ENCODE peak calls at places on chromosomes 5 and 9, in ten cellular contexts. D, Y, S, E, Q, R, M, L, W and G are unnamed samples.

GRCh38 chr9:37994639-37995347 is 74.2 kb downstream of the SHB start:
- DNase-seq in Y (peak; percentile 98), M (peak; percentile 91), E (peak; percentile 30), W (no peak), R (peak; percentile 88), Q (no peak), L (peak; percentile 87), S (peak; percentile 77), D (peak; percentile 35), G (peak; percentile 85)

GRCh38 chr9:93033541-93033940 is 25.0 kb upstream of the SUSD3 start:
- DNase-seq in Q (no peak), M (no peak), Y (no peak), S (no peak), E (no peak), W (no peak), D (no peak), L (no peak), R (no peak), G (no peak)

GRCh38 chr9:4855861-4856260 is 63.1 kb downstream of the RCL1 start:
- DNase-seq in D (peak; percentile 73), Q (no peak), M (peak; percentile 80), W (peak; percentile 80), Y (no peak), L (peak; percentile 8), R (peak; percentile 85), S (peak; percentile 34), E (no peak), G (peak; percentile 62)

GRCh38 chr9:95512751-95513120 is 4.0 kb downstream of the PTCH1 start:
- DNase-seq in Y (no peak), M (no peak), W (no peak), L (peak; percentile 1), Q (no peak), R (no peak), S (no peak), E (no peak), D (no peak), G (no peak)

GRCh38 chr5:174065528-174066189 is 20.2 kb downstream of the NSG2 start:
- DNase-seq in M (no peak), W (peak; percentile 82), R (no peak), L (no peak), Q (no peak), Y (no peak), S (no peak), E (no peak), D (no peak), G (no peak)

GRCh38 chr9:87068177-87068845 is 121.0 kb upstream of the GAS1 start:
- DNase-seq in L (peak; percentile 15), D (no peak), S (no peak), E (no peak), M (no peak), Q (no peak), Y (no peak), W (peak; percentile 67), R (no peak), G (no peak)

GRCh38 chr5:66864240-66864884 is 268.2 kb downstream of the MAST4 start:
- DNase-seq in E (peak; percentile 13), M (peak; percentile 13), L (peak; percentile 54), D (no peak), S (peak; percentile 88), R (no peak), Y (no peak), W (peak; percentile 51), Q (no peak), G (peak; percentile 42)

GRCh38 chr9:23821400-23822181 is 4.4 kb downstream of the ELAVL2 start:
- DNase-seq in E (no peak), D (peak; percentile 20), R (no peak), Q (peak; percentile 72), W (peak; percentile 87), L (no peak), S (no peak), Y (no peak), M (no peak), G (no peak)

GRCh38 chr5:81825237-81825636 is 74.3 kb upstream of the SSBP2 start:
- DNase-seq in R (peak; percentile 88), L (peak; percentile 69), M (peak; percentile 94), S (peak; percentile 89), Y (no peak), D (peak; percentile 98), Q (no peak), E (no peak), W (no peak), G (peak; percentile 81)